ENCODE peak calls at places on chromosomes 13 and 19, in six cellular contexts. K is GM12892, L is K562, O is GM12878, G is H1, S is HepG2. J is an unnamed sample.

GRCh38 chr19:17448190-17448967 is at the start of gene TMEM221:
- DNase-seq in K (peak), L (peak), O (no peak), G (peak), S (no peak), J (peak)

GRCh38 chr19:56974554-56975207 is 134.2 kb upstream of the PEG3 start:
- DNase-seq in K (no peak), L (no peak), O (no peak), G (no peak), S (peak), J (no peak)

GRCh38 chr13:105207586-105208293 is 1327.7 kb downstream of the EFNB2 start:
- DNase-seq in K (no peak), L (no peak), O (no peak), G (no peak), S (no peak), J (no peak)

GRCh38 chr13:106310450-106310849 is 225.0 kb downstream of the EFNB2 start:
- DNase-seq in K (no peak), L (no peak), O (no peak), G (no peak), S (no peak), J (no peak)

GRCh38 chr13:95275322-95276118 is 25.7 kb downstream of the ABCC4 start:
- DNase-seq in K (no peak), L (no peak), O (no peak), G (no peak), S (peak), J (no peak)

GRCh38 chr19:40650749-40651305 is 39.6 kb downstream of the NUMBL start:
- DNase-seq in K (no peak), L (no peak), O (no peak), G (no peak), S (no peak), J (no peak)

GRCh38 chr13:66402071-66402470 is 828.1 kb downstream of the PCDH9 start:
- DNase-seq in K (no peak), L (no peak), O (no peak), G (no peak), S (no peak), J (no peak)

GRCh38 chr13:43495732-43496131 is 291.0 kb downstream of the ENOX1 start:
- DNase-seq in K (no peak), L (no peak), O (no peak), G (no peak), S (no peak), J (no peak)

GRCh38 chr19:39032164-39032918 is at the start of gene FBXO27:
- DNase-seq in K (no peak), L (peak), O (no peak), G (peak), S (no peak), J (no peak)

GRCh38 chr19:20923077-20923871 is at the start of gene ZNF85:
- DNase-seq in K (peak), L (peak), O (peak), G (peak), S (peak), J (peak)

GRCh38 chr13:82867284-82867683 is 1015.0 kb downstream of the SLITRK1 start:
- DNase-seq in K (no peak), L (no peak), O (no peak), G (no peak), S (no peak), J (no peak)

GRCh38 chr13:110377178-110378175 is 70.4 kb downstream of the COL4A2 start:
- DNase-seq in K (no peak), L (no peak), O (no peak), G (no peak), S (no peak), J (no peak)

GRCh38 chr13:97659602-97660001 is 225.6 kb downstream of the RAP2A start:
- DNase-seq in K (no peak), L (no peak), O (no peak), G (no peak), S (peak), J (no peak)

GRCh38 chr13:69485991-69486592 is 621.5 kb upstream of the ATXN8OS start:
- DNase-seq in K (no peak), L (no peak), O (no peak), G (no peak), S (no peak), J (no peak)

GRCh38 chr13:39588384-39588783 is 14.6 kb downstream of the LHFPL6 start:
- DNase-seq in K (no peak), L (no peak), O (no peak), G (no peak), S (no peak), J (no peak)

GRCh38 chr13:52003551-52003950 is 7.7 kb downstream of the ATP7B start:
- DNase-seq in K (no peak), L (no peak), O (no peak), G (no peak), S (no peak), J (no peak)

GRCh38 chr13:109628251-109628699 is 158.1 kb downstream of the IRS2 start:
- DNase-seq in K (no peak), L (no peak), O (no peak), G (no peak), S (no peak), J (no peak)

GRCh38 chr19:31348416-31349159 is 648 bp downstream of the TSHZ3 start:
- DNase-seq in K (no peak), L (no peak), O (no peak), G (peak), S (no peak), J (no peak)

GRCh38 chr19:38049105-38049649 is 142.2 kb downstream of the SIPA1L3 start:
- DNase-seq in K (peak), L (no peak), O (peak), G (no peak), S (no peak), J (peak)

GRCh38 chr19:16118489-16119033 is 6.9 kb downstream of the RAB8A start:
- DNase-seq in K (peak), L (no peak), O (peak), G (no peak), S (no peak), J (peak)

GRCh38 chr19:3136684-3137055 is 837 bp downstream of the GNA15 start:
- DNase-seq in K (no peak), L (no peak), O (no peak), G (no peak), S (no peak), J (no peak)
- TF ChIP-seq POLR2A in K (no peak), L (no peak), O (no peak), G (no peak), S (no peak), J (no peak)

GRCh38 chr13:45413826-45414312 is 4.3 kb downstream of the SLC25A30 start:
- DNase-seq in K (no peak), L (no peak), O (no peak), G (no peak), S (no peak), J (no peak)

GRCh38 chr13:45417790-45418534 is at the start of gene SLC25A30:
- DNase-seq in K (peak), L (peak), O (peak), G (peak), S (peak), J (peak)

GRCh38 chr13:45415112-45415511 is 3.1 kb downstream of the SLC25A30 start:
- DNase-seq in K (no peak), L (no peak), O (no peak), G (no peak), S (no peak), J (no peak)

GRCh38 chr13:45419945-45420344 is 1.8 kb upstream of the SLC25A30 start:
- DNase-seq in K (no peak), L (no peak), O (no peak), G (no peak), S (no peak), J (no peak)

DNA sequence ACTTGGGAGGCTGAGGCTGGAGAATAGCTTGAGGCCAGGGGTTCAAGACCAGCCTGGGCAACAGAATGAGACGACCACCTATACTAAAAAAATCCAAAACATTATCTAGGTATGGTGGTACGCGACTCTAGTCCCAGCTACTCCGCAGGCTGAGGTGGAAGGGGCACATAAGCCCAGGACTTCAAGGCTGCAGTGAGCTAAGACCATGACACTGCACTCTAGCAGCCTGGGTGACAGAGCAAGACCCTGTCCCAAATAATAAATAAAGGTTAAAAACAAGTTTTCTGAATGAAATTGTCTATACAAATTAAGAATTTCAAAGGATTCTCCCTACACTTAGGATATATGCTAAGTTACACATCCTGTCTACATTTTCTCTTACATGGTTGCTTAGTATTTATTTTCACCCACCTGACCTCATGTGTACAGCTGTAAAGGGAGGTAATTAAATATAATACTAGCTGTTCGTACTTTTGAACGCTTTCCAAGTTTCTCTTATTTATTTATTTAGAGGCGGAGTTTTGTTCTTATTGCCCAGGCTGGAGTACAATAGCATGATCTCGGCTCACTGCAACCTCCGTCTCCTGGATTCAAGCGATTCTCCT is 1.6 kb downstream of the SLC25A30 start:
- DNase-seq in K (no peak), L (no peak), O (no peak), G (no peak), S (no peak), J (no peak)
- TF ChIP-seq TAF1 in K (no peak), L (no peak), O (no peak), G (no peak), S (no peak), J (no peak)

DNA sequence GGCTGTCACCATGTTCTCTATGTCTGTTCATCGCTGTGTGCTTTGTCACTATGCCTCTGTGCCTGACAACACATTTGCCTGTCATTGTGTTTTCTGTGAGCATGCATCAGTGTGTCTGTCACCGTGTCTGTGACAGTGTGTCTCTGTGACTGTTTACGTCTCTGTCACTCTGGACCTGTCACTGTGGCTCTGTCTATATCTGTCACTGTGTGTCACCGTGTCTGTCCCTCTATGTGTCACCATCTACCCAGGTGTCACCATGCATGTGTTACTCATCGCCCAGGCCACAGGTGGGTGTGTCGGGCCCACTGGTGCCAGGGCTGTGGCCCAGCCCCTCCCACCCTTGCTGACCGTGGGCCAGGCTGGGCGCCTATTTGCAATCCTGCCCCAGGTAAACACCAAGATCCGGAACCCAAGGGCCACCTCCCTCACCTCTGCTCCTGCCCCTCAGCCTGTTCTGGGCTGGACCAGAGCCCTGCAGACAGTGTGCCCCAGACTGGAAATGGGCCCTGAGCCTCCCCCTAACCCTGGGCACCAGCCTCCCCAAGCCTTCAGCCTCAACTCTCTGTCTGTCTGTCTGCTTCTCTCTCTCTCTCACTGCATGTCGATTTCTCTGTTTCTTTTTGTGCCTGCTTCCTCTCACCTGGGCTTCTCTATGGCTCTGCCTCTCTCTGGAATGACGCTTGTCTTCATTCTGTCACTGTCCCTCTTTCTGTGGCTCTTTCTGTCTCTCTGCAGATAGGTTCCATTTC is 7.7 kb downstream of the IRF2BP1 start:
- DNase-seq in K (no peak), L (no peak), O (no peak), G (no peak), S (peak), J (no peak)
- TF ChIP-seq POLR2AphosphoS5 in K (no peak), L (no peak), O (no peak), G (no peak), S (no peak), J (no peak)

GRCh38 chr19:11380653-11381534 is 3.2 kb downstream of the EPOR start:
- DNase-seq in K (peak), L (peak), O (peak), G (peak), S (peak), J (peak)

GRCh38 chr19:11379857-11380350 is 4.2 kb downstream of the EPOR start:
- DNase-seq in K (no peak), L (no peak), O (no peak), G (no peak), S (no peak), J (no peak)

GRCh38 chr19:11383706-11384048 is 437 bp downstream of the EPOR start:
- DNase-seq in K (no peak), L (no peak), O (no peak), G (no peak), S (no peak), J (no peak)

GRCh38 chr19:11382898-11383705 is 1.0 kb downstream of the EPOR start:
- DNase-seq in K (peak), L (peak), O (no peak), G (peak), S (peak), J (no peak)

DNA sequence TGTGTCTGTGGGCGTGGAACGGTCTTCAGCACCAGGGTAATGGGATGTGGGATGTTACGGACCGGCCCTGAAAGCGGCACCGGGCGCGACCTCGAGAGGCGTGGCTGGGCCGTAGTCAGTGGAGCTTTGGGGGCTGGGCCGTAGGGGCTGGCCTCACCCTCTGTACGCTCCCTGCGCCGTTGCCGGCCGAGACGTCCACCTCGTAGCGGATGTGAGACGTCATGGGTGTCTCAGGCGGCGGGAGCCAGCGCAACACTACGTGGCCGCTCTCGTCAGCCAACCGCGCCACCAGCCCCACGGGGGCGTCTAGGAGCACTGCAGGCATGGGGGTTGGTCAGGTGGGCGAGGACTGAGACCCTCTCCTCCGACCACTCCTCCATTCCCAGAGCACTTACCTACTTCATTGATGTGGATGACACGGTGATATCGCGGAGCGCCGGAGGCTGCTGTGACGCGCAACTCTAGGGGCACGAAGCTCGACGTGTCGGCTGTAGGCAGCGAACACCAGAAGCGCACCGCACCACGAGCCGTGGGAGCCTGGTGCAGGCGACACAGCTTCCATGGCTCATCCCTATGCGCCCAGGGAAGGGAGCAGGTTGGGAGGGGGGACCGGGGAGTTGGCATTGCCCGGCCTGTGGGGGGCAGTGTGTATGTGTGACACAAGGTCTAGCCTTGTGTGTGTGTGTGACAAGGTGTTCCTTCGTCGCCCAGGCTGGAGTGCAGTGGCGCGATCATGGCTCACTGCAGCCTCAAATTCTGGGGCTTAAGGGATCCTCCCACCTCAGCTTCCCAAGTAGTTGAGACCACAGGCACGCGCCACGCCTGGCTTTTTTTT is 2.4 kb downstream of the EPOR start:
- DNase-seq in K (peak), L (no peak), O (peak), G (peak), S (no peak), J (peak)
- TF ChIP-seq POLR2A in K (no peak), L (no peak), O (peak), G (no peak), S (no peak), J (no peak)

J was measured in GM12891.